ENCODE peak calls at places on chromosomes 1 and 21, in six cellular contexts. P is mesenchymal stem cell, Z is tibial artery, V is dorsolateral prefrontal cortex, Y is GM23248, E is fibroblast of lung. H is an unnamed sample.

GRCh38 chr1:46526013-46526688 is 25.3 kb downstream of the KNCN start:
- DNase-seq in P (no peak), Z (no peak), V (no peak), Y (no peak), E (no peak), H (no peak)

GRCh38 chr1:224745388-224745787 is 129.3 kb downstream of the CNIH3 start:
- DNase-seq in P (no peak), Z (no peak), V (no peak), Y (no peak), E (no peak), H (no peak)

GRCh38 chr1:82125866-82126265 is 325.1 kb downstream of the ADGRL2 start:
- DNase-seq in P (no peak), Z (no peak), V (no peak), Y (no peak), E (no peak), H (no peak)

GRCh38 chr1:245679796-245680195 is 525.0 kb downstream of the KIF26B start:
- DNase-seq in P (no peak), Z (no peak), V (no peak), Y (no peak), E (no peak), H (no peak)

GRCh38 chr1:55005351-55006140 is 6.8 kb downstream of the BSND start:
- DNase-seq in P (no peak), Z (no peak), V (no peak), Y (peak; percentile 39), E (no peak), H (no peak)

GRCh38 chr1:196660912-196661311 is 9.1 kb downstream of the CFH start:
- DNase-seq in P (peak; percentile 49), Z (no peak), V (no peak), Y (peak; percentile 68), E (peak; percentile 60), H (peak; percentile 60)

GRCh38 chr1:88892146-88892877 is 945 bp upstream of the GTF2B start:
- DNase-seq in P (peak; percentile 48), Z (no peak), V (no peak), Y (peak; percentile 60), E (peak; percentile 81), H (peak; percentile 52)

GRCh38 chr1:44911042-44911441 is 68.0 kb upstream of the PTCH2 start:
- DNase-seq in P (no peak), Z (no peak), V (no peak), Y (no peak), E (no peak), H (no peak)

GRCh38 chr1:44999232-44999631 is 11.9 kb downstream of the HECTD3 start:
- DNase-seq in P (no peak), Z (no peak), V (no peak), Y (no peak), E (no peak), H (no peak)

GRCh38 chr1:1665815-1666251 is 7.0 kb upstream of the CDK11B start:
- DNase-seq in P (no peak), Z (no peak), V (no peak), Y (peak; percentile 21), E (no peak), H (no peak)

GRCh38 chr1:46275030-46275337 is 27.4 kb downstream of the RAD54L start:
- DNase-seq in P (no peak), Z (no peak), V (no peak), Y (no peak), E (no peak), H (no peak)

GRCh38 chr1:220462756-220463155 is 65.2 kb upstream of the MARK1 start:
- DNase-seq in P (no peak), Z (no peak), V (no peak), Y (no peak), E (no peak), H (no peak)

GRCh38 chr21:38227401-38227800 is 29.4 kb upstream of the KCNJ15 start:
- DNase-seq in P (no peak), Z (no peak), V (no peak), Y (no peak), E (no peak), H (no peak)

GRCh38 chr1:46150085-46150484 is 17.7 kb upstream of the PIK3R3 start:
- DNase-seq in P (no peak), Z (no peak), V (no peak), Y (no peak), E (no peak), H (peak; percentile 34)

GRCh38 chr1:203915811-203916210 is 54.4 kb downstream of the SNRPE start:
- DNase-seq in P (peak; percentile 73), Z (no peak), V (no peak), Y (peak; percentile 74), E (peak; percentile 48), H (peak; percentile 19)

DNA sequence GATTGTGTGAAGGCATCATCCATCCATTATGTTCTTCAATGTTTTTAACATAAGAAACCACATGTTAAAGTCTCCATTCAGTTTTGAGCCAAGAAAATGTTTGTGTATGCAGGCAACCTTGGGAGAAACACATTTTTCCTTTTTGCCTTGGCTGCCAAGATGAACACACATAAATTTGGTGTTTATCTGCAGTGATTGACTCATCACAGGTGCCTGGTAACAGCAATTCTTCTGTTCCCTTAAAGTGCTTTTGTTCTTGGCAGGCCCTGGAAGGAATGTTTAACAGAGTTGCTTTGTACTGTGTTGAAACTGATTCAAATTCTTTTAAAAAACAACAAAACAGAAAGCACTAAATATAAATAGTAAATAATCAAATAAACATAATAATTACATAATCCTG is 710.0 kb upstream of the ADGRL4 start:
- DNase-seq in P (no peak), Z (no peak), V (no peak), Y (peak; percentile 20), E (peak; percentile 26), H (peak; percentile 94)
- H3K4me3 ChIP-seq in P (no peak overlapping the region), Z (no peak overlapping the region), V (no peak overlapping the region), Y (no peak overlapping the region), E (no peak overlapping the region), H (no peak overlapping the region)

GRCh38 chr1:147172168-147173016 is at the start of gene PRKAB2:
- DNase-seq in P (peak; percentile 97), Z (peak; percentile 95), V (peak; percentile 96), Y (peak; percentile 98), E (peak; percentile 98), H (peak; percentile 98)

DNA sequence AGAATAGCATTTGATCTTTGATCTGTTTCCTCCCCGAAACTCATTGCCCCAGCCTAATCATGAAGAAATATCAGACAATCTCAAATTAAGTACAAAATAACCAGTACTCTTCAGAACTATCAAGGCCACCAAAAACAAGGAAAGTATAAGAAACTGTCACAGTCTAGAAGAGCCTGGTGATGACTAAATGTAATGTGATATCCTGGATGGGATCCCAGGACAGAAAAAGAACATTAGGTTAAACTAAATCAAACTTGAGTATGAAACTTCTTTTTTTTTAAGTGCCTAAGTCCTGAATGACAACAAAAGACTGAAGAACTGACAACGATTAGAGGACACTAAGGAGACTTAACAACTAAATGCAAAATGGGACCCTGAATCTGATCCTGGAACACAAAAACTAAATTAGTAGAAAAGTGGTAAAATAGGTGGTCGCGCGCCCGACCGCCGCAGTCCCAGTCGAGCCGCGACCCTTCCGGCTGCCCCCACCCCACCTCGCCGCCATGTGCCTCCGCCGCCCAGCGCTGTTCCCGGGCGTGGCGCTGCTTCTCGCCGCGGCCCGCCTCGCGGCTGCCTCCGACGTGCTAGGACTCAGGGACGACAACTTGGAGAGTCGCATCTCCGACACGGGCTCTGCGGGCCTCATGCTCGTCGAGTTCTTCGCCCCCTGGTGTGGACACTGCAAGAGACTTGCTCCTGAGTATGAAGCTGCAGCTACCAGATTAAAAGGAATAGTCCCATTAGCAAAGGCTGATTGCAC is 5.5 kb upstream of the PRKAB2 start:
- DNase-seq in P (peak; percentile 10), Z (no peak), V (no peak), Y (peak; percentile 63), E (peak; percentile 85), H (peak; percentile 44)
- H3K4me3 ChIP-seq in P (no peak overlapping the region), Z (peak overlapping the region; percentile 40), V (no peak overlapping the region), Y (peak overlapping the region; percentile 66), E (peak overlapping the region; percentile 12), H (peak overlapping the region; percentile 3)

DNA sequence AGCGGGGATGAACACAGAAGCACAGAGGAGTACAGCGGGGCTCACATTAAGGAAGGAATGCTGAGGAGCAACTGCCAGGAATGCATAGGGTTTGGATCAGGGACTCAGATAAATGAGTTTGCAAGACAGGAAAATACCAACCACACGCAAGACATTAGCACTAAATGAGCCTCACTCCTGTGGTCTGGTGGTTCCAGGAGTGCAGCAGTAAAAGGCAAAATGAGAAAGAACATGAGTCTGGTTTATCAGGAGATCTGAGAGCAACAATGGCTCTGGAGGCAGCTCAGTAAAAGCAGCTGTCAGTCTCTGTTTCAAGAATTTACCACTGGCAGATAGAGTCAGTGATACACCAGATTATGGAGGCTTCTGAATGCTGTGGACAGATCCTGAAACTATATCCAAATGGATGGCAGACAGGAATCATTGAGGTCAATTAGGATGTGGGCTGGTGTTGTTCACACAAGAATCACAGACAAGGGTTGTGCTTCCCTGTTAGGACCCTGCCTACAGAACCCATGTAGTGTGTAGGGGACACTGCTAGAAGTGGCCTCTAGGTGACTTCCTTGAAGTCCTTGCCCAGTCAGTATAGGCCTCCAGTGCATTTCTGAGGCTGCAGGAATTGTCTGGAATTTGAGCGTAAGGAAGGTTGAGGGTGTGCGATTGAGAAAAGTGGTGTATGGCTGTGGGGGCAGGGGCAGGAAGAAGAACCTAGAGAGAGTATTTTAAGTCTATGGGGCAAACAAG is 50.3 kb downstream of the CASQ2 start:
- DNase-seq in P (no peak), Z (no peak), V (no peak), Y (no peak), E (no peak), H (no peak)
- H3K4me3 ChIP-seq in P (no peak overlapping the region), Z (no peak overlapping the region), V (no peak overlapping the region), Y (no peak overlapping the region), E (no peak overlapping the region), H (no peak overlapping the region)

DNA sequence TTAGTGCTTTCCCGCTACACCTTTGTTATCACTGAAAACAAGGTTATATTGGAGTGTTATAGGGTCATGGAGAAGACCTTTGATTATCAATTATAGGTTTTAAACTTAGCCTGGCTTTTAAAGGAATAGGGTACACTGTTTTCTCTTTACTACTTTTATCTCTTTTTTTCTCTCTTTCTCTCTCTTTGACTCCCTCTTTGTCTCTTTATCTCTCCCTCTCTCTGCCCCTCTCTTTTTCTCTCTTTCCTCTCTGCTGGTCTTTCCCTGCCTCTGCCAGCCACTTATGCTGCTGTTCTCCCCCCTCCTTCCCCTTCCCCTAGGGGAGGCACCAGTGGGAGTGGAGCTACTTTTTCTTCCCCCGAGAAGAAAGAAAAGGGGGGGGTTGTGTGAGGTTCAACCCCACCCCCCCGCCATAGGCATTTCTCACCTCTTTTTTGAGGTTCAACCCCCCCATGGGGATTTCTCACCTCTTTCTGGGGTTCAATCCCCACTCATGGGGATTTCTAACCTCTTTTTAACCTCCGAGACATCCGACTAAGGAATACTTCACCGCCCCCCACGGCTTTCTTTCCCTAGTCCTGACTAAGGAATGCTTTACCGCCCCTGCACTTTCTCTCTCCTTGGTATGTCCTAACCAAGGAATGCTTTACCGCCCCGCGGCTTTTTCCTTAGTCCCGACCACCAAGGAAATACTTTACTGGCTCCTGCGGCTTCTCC is 17.2 kb upstream of the ZBTB8B start:
- DNase-seq in P (peak; percentile 67), Z (no peak), V (no peak), Y (peak; percentile 87), E (peak; percentile 12), H (peak; percentile 75)
- H3K4me3 ChIP-seq in P (no peak overlapping the region), Z (peak overlapping the region; percentile 22), V (peak overlapping the region; percentile 28), Y (peak overlapping the region; percentile 56), E (peak overlapping the region; percentile 26), H (peak overlapping the region; percentile 49)

H was measured in fibroblast of pulmonary artery.